ENCODE peak calls at places on chromosome 1, in five cellular contexts. T, X, L, I and D are unnamed samples.

GRCh38 chr1:202054094-202054493 is 43.7 kb downstream of the ELF3 start:
- DNase-seq in T (no peak), I (no peak), L (no peak), X (no peak), D (no peak)

GRCh38 chr1:222813866-222814535 is 838 bp upstream of the DISP1 start:
- DNase-seq in L (no peak), X (no peak), T (no peak), I (no peak), D (peak; percentile 41)

GRCh38 chr1:33060579-33061083 is 20.3 kb upstream of the AZIN2 start:
- DNase-seq in T (no peak), I (no peak), X (peak; percentile 93), L (no peak), D (no peak)

GRCh38 chr1:89147707-89148106 is 21.8 kb upstream of the GBP2 start:
- DNase-seq in L (no peak), T (no peak), I (no peak), X (no peak), D (no peak)

GRCh38 chr1:203652718-203653461 is 26.3 kb downstream of the ATP2B4 start:
- DNase-seq in T (no peak), I (no peak), L (no peak), X (no peak), D (no peak)

GRCh38 chr1:11930571-11931445 is 3.7 kb upstream of the PLOD1 start:
- DNase-seq in T (no peak), L (no peak), I (no peak), X (no peak), D (no peak)

GRCh38 chr1:246121533-246121932 is 385.5 kb downstream of the SMYD3 start:
- DNase-seq in X (no peak), I (no peak), T (no peak), L (no peak), D (no peak)

GRCh38 chr1:229448845-229449244 is 15.0 kb upstream of the ACTA1 start:
- DNase-seq in I (no peak), X (no peak), T (no peak), L (no peak), D (no peak)

GRCh38 chr1:5938068-5938740 is 54.0 kb downstream of the NPHP4 start:
- DNase-seq in I (peak; percentile 35), L (no peak), T (no peak), X (peak; percentile 71), D (no peak)